ENCODE peak calls at places on chromosomes 3 and 15, in seven cellular contexts. One of them, this sample, is unnamed.
A peak's percentile ranks its signal among the peaks of the same experiment; 100 is the strongest.

GRCh38 chr3:10935028-10935427 is 57.5 kb upstream of the SLC6A1 start:
- DNase-seq in activated CD4-positive, alpha-beta T cell treated with anti-CD3 and anti-CD28 coated beads for 36 hours: no peak
- DNase-seq in type B pancreatic cell: no peak
- DNase-seq in hippocampal formation: no peak
- DNase-seq in MCF 10A: no peak
- DNase-seq in NCI-H748 treated with DMSO at 0.1 percent for 48 hours: no peak
- DNase-seq in stomach: no peak
- DNase-seq in this sample: no peak

GRCh38 chr3:49415931-49416601 is 3.8 kb downstream of the TCTA start:
- DNase-seq in activated CD4-positive, alpha-beta T cell treated with anti-CD3 and anti-CD28 coated beads for 36 hours: peak; percentile 84
- DNase-seq in type B pancreatic cell: no peak
- DNase-seq in hippocampal formation: no peak
- DNase-seq in MCF 10A: no peak
- DNase-seq in NCI-H748 treated with DMSO at 0.1 percent for 48 hours: no peak
- DNase-seq in stomach: peak; percentile 26
- DNase-seq in this sample: peak; percentile 87

GRCh38 chr3:47856669-47857068 is 53.7 kb downstream of the DHX30 start:
- DNase-seq in activated CD4-positive, alpha-beta T cell treated with anti-CD3 and anti-CD28 coated beads for 36 hours: no peak
- DNase-seq in type B pancreatic cell: no peak
- DNase-seq in hippocampal formation: no peak
- DNase-seq in MCF 10A: no peak
- DNase-seq in NCI-H748 treated with DMSO at 0.1 percent for 48 hours: no peak
- DNase-seq in stomach: no peak
- DNase-seq in this sample: no peak

GRCh38 chr3:143121240-143122088 is 1.9 kb downstream of the CHST2 start:
- DNase-seq in activated CD4-positive, alpha-beta T cell treated with anti-CD3 and anti-CD28 coated beads for 36 hours: peak; percentile 89
- DNase-seq in type B pancreatic cell: peak; percentile 71
- DNase-seq in hippocampal formation: no peak
- DNase-seq in MCF 10A: peak; percentile 3
- DNase-seq in NCI-H748 treated with DMSO at 0.1 percent for 48 hours: no peak
- DNase-seq in stomach: peak; percentile 26
- DNase-seq in this sample: peak; percentile 84

GRCh38 chr15:29124581-29125381 is 144.8 kb downstream of the NSMCE3 start:
- DNase-seq in activated CD4-positive, alpha-beta T cell treated with anti-CD3 and anti-CD28 coated beads for 36 hours: no peak
- DNase-seq in type B pancreatic cell: no peak
- DNase-seq in hippocampal formation: no peak
- DNase-seq in MCF 10A: no peak
- DNase-seq in NCI-H748 treated with DMSO at 0.1 percent for 48 hours: no peak
- DNase-seq in stomach: no peak
- DNase-seq in this sample: no peak

GRCh38 chr15:84725001-84725491 is 9.1 kb upstream of the SEC11A start:
- DNase-seq in activated CD4-positive, alpha-beta T cell treated with anti-CD3 and anti-CD28 coated beads for 36 hours: no peak
- DNase-seq in type B pancreatic cell: no peak
- DNase-seq in hippocampal formation: no peak
- DNase-seq in MCF 10A: no peak
- DNase-seq in NCI-H748 treated with DMSO at 0.1 percent for 48 hours: no peak
- DNase-seq in stomach: no peak
- DNase-seq in this sample: peak; percentile 33

GRCh38 chr3:16060945-16061344 is 113.5 kb upstream of the GALNT15 start:
- DNase-seq in activated CD4-positive, alpha-beta T cell treated with anti-CD3 and anti-CD28 coated beads for 36 hours: no peak
- DNase-seq in type B pancreatic cell: no peak
- DNase-seq in hippocampal formation: no peak
- DNase-seq in MCF 10A: peak; percentile 80
- DNase-seq in NCI-H748 treated with DMSO at 0.1 percent for 48 hours: no peak
- DNase-seq in stomach: no peak
- DNase-seq in this sample: no peak

GRCh38 chr3:192091831-192092230 is 630.9 kb downstream of the PYDC2 start:
- DNase-seq in activated CD4-positive, alpha-beta T cell treated with anti-CD3 and anti-CD28 coated beads for 36 hours: no peak
- DNase-seq in type B pancreatic cell: no peak
- DNase-seq in hippocampal formation: no peak
- DNase-seq in MCF 10A: peak; percentile 20
- DNase-seq in NCI-H748 treated with DMSO at 0.1 percent for 48 hours: no peak
- DNase-seq in stomach: no peak
- DNase-seq in this sample: no peak

GRCh38 chr3:39637807-39638206 is 170.3 kb downstream of the MOBP start:
- DNase-seq in activated CD4-positive, alpha-beta T cell treated with anti-CD3 and anti-CD28 coated beads for 36 hours: peak; percentile 15
- DNase-seq in type B pancreatic cell: no peak
- DNase-seq in hippocampal formation: no peak
- DNase-seq in MCF 10A: peak; percentile 65
- DNase-seq in NCI-H748 treated with DMSO at 0.1 percent for 48 hours: no peak
- DNase-seq in stomach: no peak
- DNase-seq in this sample: no peak

GRCh38 chr3:195209836-195210551 is 61.0 kb downstream of the XXYLT1 start:
- DNase-seq in activated CD4-positive, alpha-beta T cell treated with anti-CD3 and anti-CD28 coated beads for 36 hours: no peak
- DNase-seq in type B pancreatic cell: peak; percentile 60
- DNase-seq in hippocampal formation: no peak
- DNase-seq in MCF 10A: peak; percentile 43
- DNase-seq in NCI-H748 treated with DMSO at 0.1 percent for 48 hours: no peak
- DNase-seq in stomach: no peak
- DNase-seq in this sample: no peak

GRCh38 chr15:66924889-66925288 is 140.5 kb upstream of the SMAD3 start:
- DNase-seq in activated CD4-positive, alpha-beta T cell treated with anti-CD3 and anti-CD28 coated beads for 36 hours: no peak
- DNase-seq in type B pancreatic cell: no peak
- DNase-seq in hippocampal formation: no peak
- DNase-seq in MCF 10A: no peak
- DNase-seq in NCI-H748 treated with DMSO at 0.1 percent for 48 hours: no peak
- DNase-seq in stomach: no peak
- DNase-seq in this sample: no peak

This sample was measured in activated CD4-positive, alpha-beta memory T cell treated with anti-CD3 and anti-CD28 coated beads for 36 hours.